ENCODE peak calls at places on chromosomes 7 and 10, in four cellular contexts. R is astrocyte of the spinal cord, V is fibroblast of lung, U is esophagus muscularis mucosa. J is an unnamed sample.

GRCh38 chr10:86649471-86650150 is 4.7 kb upstream of the OPN4 start:
- DNase-seq in R (no peak), U (no peak), V (no peak), J (no peak)

GRCh38 chr10:72487521-72487920 is 132.8 kb upstream of the DNAJB12 start:
- DNase-seq in R (no peak), V (no peak), U (no peak), J (no peak)

GRCh38 chr10:86900955-86901354 is 56.5 kb downstream of the MMRN2 start:
- DNase-seq in V (peak; percentile 62), R (peak; percentile 41), U (peak; percentile 92), J (peak; percentile 62)

GRCh38 chr7:134528749-134529148 is 1.4 kb downstream of the AKR1B10 start:
- DNase-seq in U (no peak), R (no peak), V (no peak), J (no peak)

GRCh38 chr7:155224116-155224811 is 73.4 kb upstream of the INSIG1 start:
- DNase-seq in R (no peak), V (no peak), U (no peak), J (no peak)

GRCh38 chr10:36608251-36608650 is 517.1 kb upstream of the ANKRD30A start:
- DNase-seq in R (peak; percentile 73), V (peak; percentile 77), U (no peak), J (no peak)

GRCh38 chr7:23065974-23066373 is 39.6 kb upstream of the KLHL7 start:
- DNase-seq in V (peak; percentile 82), U (no peak), R (no peak), J (no peak)

GRCh38 chr7:134293029-134293740 is 23.5 kb downstream of the SLC35B4 start:
- DNase-seq in V (no peak), U (no peak), R (no peak), J (peak; percentile 59)

GRCh38 chr7:22271311-22271710 is 85.6 kb downstream of the RAPGEF5 start:
- DNase-seq in U (no peak), V (no peak), R (no peak), J (no peak)

GRCh38 chr7:85483205-85483604 is 296.3 kb upstream of the SEMA3D start:
- DNase-seq in V (peak; percentile 87), R (peak; percentile 51), U (no peak), J (no peak)

GRCh38 chr7:151954866-151955820 is 1.1 kb upstream of the GALNTL5 start:
- DNase-seq in U (peak; percentile 91), R (no peak), V (no peak), J (no peak)

GRCh38 chr10:43576580-43576979 is 2.2 kb upstream of the ZNF239 start:
- DNase-seq in V (no peak), U (no peak), R (no peak), J (no peak)

GRCh38 chr10:43576062-43576461 is 1.6 kb upstream of the ZNF239 start:
- DNase-seq in V (no peak), U (peak; percentile 53), R (no peak), J (no peak)

GRCh38 chr10:43574035-43574892 is at the start of gene ZNF239:
- DNase-seq in U (peak; percentile 98), V (peak; percentile 89), R (peak; percentile 89), J (peak; percentile 95)

GRCh38 chr10:43573250-43574034 is 974 bp downstream of the ZNF239 start:
- DNase-seq in V (peak; percentile 10), U (no peak), R (peak; percentile 15), J (no peak)

GRCh38 chr10:43574906-43575305 is 490 bp upstream of the ZNF239 start:
- DNase-seq in U (no peak), R (no peak), V (no peak), J (no peak)
- H3K4me3 ChIP-seq in U (peak overlapping the region; percentile 82), R (peak overlapping the region; percentile 52), V (peak overlapping the region; percentile 63), J (peak overlapping the region; percentile 64)

GRCh38 chr7:157013101-157013500 is 2.6 kb upstream of the MNX1 start:
- DNase-seq in V (no peak), U (no peak), R (no peak), J (no peak)
- H3K4me3 ChIP-seq in V (no peak overlapping the region), U (no peak overlapping the region), R (no peak overlapping the region), J (no peak overlapping the region)

GRCh38 chr10:88994034-88994433 is 3.4 kb downstream of the FAS start:
- DNase-seq in R (peak; percentile 8), V (peak; percentile 72), U (no peak), J (no peak)
- H3K4me3 ChIP-seq in R (no peak overlapping the region), V (peak overlapping the region; percentile 75), U (peak overlapping the region; percentile 89), J (peak overlapping the region; percentile 93)

GRCh38 chr10:3235395-3235794 is 62.8 kb upstream of the PITRM1 start:
- DNase-seq in U (no peak), V (no peak), R (no peak), J (no peak)

GRCh38 chr10:3233486-3233990 is 61.0 kb upstream of the PITRM1 start:
- DNase-seq in V (no peak), R (no peak), U (no peak), J (no peak)

GRCh38 chr10:3228610-3228945 is 56.0 kb upstream of the PITRM1 start:
- DNase-seq in V (no peak), U (no peak), R (no peak), J (no peak)

GRCh38 chr10:3229815-3230214 is 57.2 kb upstream of the PITRM1 start:
- DNase-seq in R (no peak), U (no peak), V (peak; percentile 46), J (no peak)

DNA sequence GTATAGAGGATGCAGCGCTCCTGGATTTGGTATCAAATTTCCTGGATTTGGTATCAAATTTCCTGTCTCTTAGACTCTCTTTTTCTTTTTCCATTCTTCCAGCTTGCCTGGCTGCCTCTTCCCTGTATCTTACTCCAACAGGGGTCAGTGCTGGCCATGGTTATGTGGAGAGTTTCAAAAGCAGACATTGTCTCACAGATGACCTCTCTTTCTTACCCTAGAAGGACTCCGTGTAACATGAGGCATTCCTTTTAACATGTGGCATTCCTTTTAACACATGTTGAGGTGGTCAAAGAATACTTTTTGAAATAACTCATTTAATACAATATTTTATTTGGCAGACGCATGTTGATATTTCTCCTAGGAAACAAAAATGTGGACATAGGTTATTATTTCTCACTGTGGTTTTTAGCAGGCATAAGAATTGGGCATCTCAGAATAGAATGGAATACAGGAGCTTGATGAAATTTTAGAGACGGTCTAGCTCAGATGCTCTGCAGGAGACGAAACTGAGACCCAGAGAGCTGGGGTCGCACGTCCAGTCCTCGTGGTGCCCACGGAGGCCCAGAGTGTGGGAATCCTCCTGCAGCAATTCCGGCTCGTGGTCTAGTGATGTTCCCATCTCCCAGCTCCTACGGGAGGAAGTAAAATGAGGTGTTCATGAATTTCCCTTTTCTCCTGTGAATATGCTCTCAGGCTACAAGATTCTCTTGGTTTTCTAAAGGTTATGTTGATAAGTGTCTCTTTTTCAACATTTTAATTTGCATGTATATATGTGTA is 59.6 kb upstream of the PITRM1 start:
- DNase-seq in V (peak; percentile 77), R (peak; percentile 80), U (no peak), J (no peak)
- H3K4me3 ChIP-seq in V (no peak overlapping the region), R (no peak overlapping the region), U (no peak overlapping the region), J (no peak overlapping the region)

GRCh38 chr10:48684792-48685651 is at the start of gene WDFY4:
- DNase-seq in V (no peak), R (no peak), U (peak; percentile 79), J (peak; percentile 74)

GRCh38 chr10:48683424-48683823 is 1.2 kb upstream of the WDFY4 start:
- DNase-seq in U (peak; percentile 86), R (no peak), V (no peak), J (no peak)

GRCh38 chr10:48683893-48684292 is 780 bp upstream of the WDFY4 start:
- DNase-seq in V (no peak), U (no peak), R (no peak), J (no peak)

GRCh38 chr10:48685731-48686130 is 1.1 kb downstream of the WDFY4 start:
- DNase-seq in R (no peak), V (no peak), U (no peak), J (no peak)

DNA sequence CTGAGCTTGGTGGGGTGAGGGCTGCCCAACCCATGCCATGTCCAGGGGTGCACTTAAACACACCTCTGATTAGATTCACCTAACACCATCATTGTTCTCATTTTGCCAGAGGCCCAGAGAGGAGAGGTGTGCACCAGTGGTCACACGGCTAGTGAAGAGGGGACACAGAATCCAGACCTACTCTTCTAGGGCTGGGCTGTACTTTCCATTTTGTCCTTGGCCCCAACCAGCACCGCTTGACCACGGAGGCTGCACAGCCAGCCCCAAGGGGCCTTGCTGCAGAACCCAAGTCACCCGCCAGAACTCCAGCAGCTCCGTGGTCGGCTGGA is 246 bp upstream of the WDFY4 start:
- DNase-seq in U (peak; percentile 85), R (no peak), V (no peak), J (no peak)
- H3K4me3 ChIP-seq in U (no peak overlapping the region), R (no peak overlapping the region), V (no peak overlapping the region), J (peak overlapping the region; percentile 48)

GRCh38 chr10:78295242-78295641 is 261.6 kb downstream of the RPS24 start:
- DNase-seq in V (no peak), U (no peak), R (no peak), J (no peak)

GRCh38 chr10:78290131-78290750 is 256.6 kb downstream of the RPS24 start:
- DNase-seq in V (peak; percentile 33), R (no peak), U (no peak), J (no peak)

GRCh38 chr10:78291733-78292132 is 258.1 kb downstream of the RPS24 start:
- DNase-seq in V (no peak), U (no peak), R (no peak), J (no peak)

GRCh38 chr10:78292250-78292986 is 258.8 kb downstream of the RPS24 start:
- DNase-seq in V (no peak), U (no peak), R (no peak), J (no peak)

GRCh38 chr10:78292987-78293865 is 259.6 kb downstream of the RPS24 start:
- DNase-seq in R (peak; percentile 14), V (peak; percentile 45), U (no peak), J (no peak)
- H3K4me3 ChIP-seq in R (no peak overlapping the region), V (no peak overlapping the region), U (no peak overlapping the region), J (no peak overlapping the region)

GRCh38 chr7:157278167-157278790 is 58.5 kb upstream of the DNAJB6 start:
- DNase-seq in U (no peak), R (no peak), V (no peak), J (no peak)

GRCh38 chr7:157278791-157279678 is 57.8 kb upstream of the DNAJB6 start:
- DNase-seq in U (no peak), V (peak; percentile 25), R (no peak), J (peak; percentile 78)

GRCh38 chr7:157279679-157279972 is 57.2 kb upstream of the DNAJB6 start:
- DNase-seq in V (no peak), R (no peak), U (no peak), J (no peak)

GRCh38 chr7:157281221-157281998 is 55.4 kb upstream of the DNAJB6 start:
- DNase-seq in V (no peak), R (no peak), U (no peak), J (no peak)

DNA sequence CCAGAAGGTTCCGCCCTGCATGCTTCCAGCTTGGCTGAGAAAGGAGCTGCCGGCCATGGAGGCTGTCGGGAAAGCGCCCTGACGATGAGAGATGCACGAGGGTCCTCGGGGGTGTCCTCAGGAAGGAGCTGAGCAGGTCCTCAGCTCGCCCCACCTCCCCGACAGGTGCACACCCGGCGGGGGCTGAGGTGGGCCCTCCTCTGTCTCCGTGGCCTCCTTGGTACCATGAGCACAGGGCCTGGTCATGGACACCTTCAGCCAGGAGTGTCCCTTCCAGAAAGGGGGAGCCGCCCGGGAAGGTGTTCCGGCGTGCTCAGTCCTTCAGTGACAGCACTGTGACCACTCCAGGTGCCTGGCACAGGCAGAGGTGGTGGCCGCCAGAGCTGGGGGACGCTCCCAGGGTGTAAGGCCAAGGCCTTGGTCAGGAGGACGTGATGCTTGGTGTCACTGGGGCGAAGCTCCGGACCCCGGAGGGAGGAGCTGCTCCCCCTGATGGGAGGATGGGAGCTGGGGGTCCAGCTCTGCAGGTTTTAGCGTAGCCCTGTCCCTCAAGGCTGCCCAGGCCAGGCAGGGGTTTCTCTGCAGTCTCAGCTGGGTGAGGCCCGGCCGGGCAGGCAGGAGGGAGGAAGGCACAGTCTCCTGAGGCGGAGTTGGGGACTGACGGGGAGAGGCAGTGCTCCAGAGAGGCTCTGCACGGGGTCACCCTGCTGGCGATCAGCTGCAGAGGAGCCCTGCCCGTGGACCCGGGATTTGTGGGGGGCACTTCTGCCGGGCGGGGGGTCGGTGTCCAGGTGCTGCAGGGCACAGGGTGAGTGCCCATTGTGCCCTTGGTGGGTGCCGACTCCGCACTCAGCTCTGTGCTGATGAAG is 56.6 kb upstream of the DNAJB6 start:
- DNase-seq in R (no peak), V (no peak), U (no peak), J (peak; percentile 41)
- H3K4me3 ChIP-seq in R (no peak overlapping the region), V (no peak overlapping the region), U (peak overlapping the region; percentile 68), J (peak overlapping the region; percentile 66)